ENCODE peak calls at places on chromosome 22, in nine cellular contexts. B is GM23338, C is HL-60, P is ovary, I is BJ, H is tibial artery, A is AG10803, F is uterus, D is fibroblast of lung. G is an unnamed sample.

GRCh38 chr22:18078329-18079041 is 695 bp downstream of the PEX26 start:
- DNase-seq in B (peak), C (peak), P (no peak), I (no peak), H (no peak), A (peak), F (no peak), D (peak), G (no peak)

GRCh38 chr22:27993774-27994350 is 74.8 kb upstream of the PITPNB start:
- DNase-seq in B (no peak), C (no peak), P (no peak), I (no peak), H (peak), A (no peak), F (peak), D (no peak), G (no peak)

GRCh38 chr22:26894766-26895485 is 237.5 kb downstream of the MIAT start:
- DNase-seq in B (no peak), C (no peak), P (no peak), I (peak), H (no peak), A (peak), F (no peak), D (peak), G (peak)

GRCh38 chr22:45335021-45335818 is 25.5 kb downstream of the FAM118A start:
- DNase-seq in B (peak), C (no peak), P (no peak), I (no peak), H (no peak), A (peak), F (no peak), D (no peak), G (no peak)

GRCh38 chr22:17434856-17435255 is 65.6 kb downstream of the CECR2 start:
- DNase-seq in B (peak), C (no peak), P (no peak), I (no peak), H (no peak), A (no peak), F (no peak), D (peak), G (no peak)

GRCh38 chr22:37310075-37310606 is 27.8 kb downstream of the CYTH4 start:
- DNase-seq in B (no peak), C (no peak), P (no peak), I (no peak), H (no peak), A (no peak), F (no peak), D (no peak), G (no peak)

GRCh38 chr22:45438364-45438763 is 24.9 kb downstream of the RIBC2 start:
- DNase-seq in B (no peak), C (no peak), P (no peak), I (no peak), H (no peak), A (no peak), F (no peak), D (no peak), G (no peak)

GRCh38 chr22:44200451-44200850 is 19.7 kb downstream of the PARVG start:
- DNase-seq in B (no peak), C (no peak), P (no peak), I (no peak), H (no peak), A (no peak), F (no peak), D (no peak), G (no peak)

GRCh38 chr22:25363474-25363873 is 144.0 kb downstream of the CRYBB2 start:
- DNase-seq in B (no peak), C (no peak), P (no peak), I (no peak), H (peak), A (no peak), F (no peak), D (no peak), G (no peak)

GRCh38 chr22:20154602-20155183 is 3.8 kb upstream of the CCDC188 start:
- DNase-seq in B (peak), C (no peak), P (no peak), I (no peak), H (no peak), A (no peak), F (no peak), D (no peak), G (no peak)

GRCh38 chr22:17266261-17266971 is 47.2 kb upstream of the ADA2 start:
- DNase-seq in B (peak), C (no peak), P (no peak), I (no peak), H (no peak), A (no peak), F (no peak), D (no peak), G (no peak)

GRCh38 chr22:38772624-38772873 is 16.8 kb upstream of the SUN2 start:
- DNase-seq in B (no peak), C (no peak), P (no peak), I (no peak), H (no peak), A (no peak), F (no peak), D (no peak), G (no peak)

GRCh38 chr22:40107756-40108437 is 69.8 kb upstream of the TNRC6B start:
- DNase-seq in B (no peak), C (no peak), P (no peak), I (peak), H (no peak), A (peak), F (peak), D (no peak), G (peak)
- H3K4me3 ChIP-seq in B (no peak), C (no peak), P (peak), I (peak), H (peak), A (peak), F (peak), D (peak), G (peak)

GRCh38 chr22:33758125-33758483 is 162.2 kb downstream of the LARGE1 start:
- DNase-seq in B (no peak), C (no peak), P (no peak), I (no peak), H (no peak), A (no peak), F (no peak), D (no peak), G (no peak)

GRCh38 chr22:33758961-33759360 is 161.3 kb downstream of the LARGE1 start:
- DNase-seq in B (no peak), C (no peak), P (no peak), I (no peak), H (no peak), A (no peak), F (no peak), D (no peak), G (no peak)

GRCh38 chr22:33757041-33757440 is 163.2 kb downstream of the LARGE1 start:
- DNase-seq in B (no peak), C (no peak), P (no peak), I (no peak), H (no peak), A (no peak), F (no peak), D (no peak), G (no peak)

GRCh38 chr22:33757443-33758124 is 162.7 kb downstream of the LARGE1 start:
- DNase-seq in B (peak), C (no peak), P (peak), I (no peak), H (no peak), A (no peak), F (peak), D (no peak), G (no peak)

DNA sequence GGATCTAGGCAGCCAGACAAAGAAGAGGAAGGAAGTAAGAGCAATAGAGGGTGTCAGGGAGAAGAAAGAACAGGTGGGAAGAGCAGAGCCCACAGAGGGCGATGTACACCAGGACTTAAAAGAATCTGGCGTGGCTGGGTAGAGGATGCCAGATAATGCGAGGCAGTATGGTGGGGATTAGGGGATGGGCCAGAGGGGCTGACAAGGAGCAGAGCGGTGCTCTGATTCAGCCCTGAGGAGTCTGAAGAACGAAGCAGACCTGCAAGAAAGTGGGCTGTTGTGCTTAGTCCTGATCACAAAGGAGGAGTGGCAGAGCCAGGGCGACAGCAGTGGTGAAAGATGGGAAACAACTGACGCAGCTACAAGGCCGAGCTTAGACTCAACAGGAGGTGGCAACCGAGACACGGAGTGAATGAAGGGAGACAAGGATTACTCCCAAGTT is 163.7 kb downstream of the LARGE1 start:
- DNase-seq in B (peak), C (no peak), P (no peak), I (no peak), H (no peak), A (no peak), F (no peak), D (no peak), G (no peak)
- TF ChIP-seq CTCF in B (peak), C (no peak), P (no peak), I (no peak), H (no peak), A (peak), F (no peak), D (no peak), G (no peak)

GRCh38 chr22:41831383-41831782 is 1.5 kb upstream of the SREBF2 start:
- DNase-seq in B (no peak), C (peak), P (no peak), I (no peak), H (no peak), A (peak), F (no peak), D (peak), G (no peak)
- H3K4me3 ChIP-seq in B (no peak), C (no peak), P (no peak), I (no peak), H (no peak), A (no peak), F (no peak), D (no peak), G (no peak)

GRCh38 chr22:42396621-42397331 is 35.4 kb downstream of the NFAM1 start:
- DNase-seq in B (peak), C (peak), P (no peak), I (no peak), H (peak), A (no peak), F (no peak), D (no peak), G (no peak)
- TF ChIP-seq CTCF in B (peak), C (no peak), P (no peak), I (no peak), H (no peak), A (no peak), F (no peak), D (no peak), G (no peak)

DNA sequence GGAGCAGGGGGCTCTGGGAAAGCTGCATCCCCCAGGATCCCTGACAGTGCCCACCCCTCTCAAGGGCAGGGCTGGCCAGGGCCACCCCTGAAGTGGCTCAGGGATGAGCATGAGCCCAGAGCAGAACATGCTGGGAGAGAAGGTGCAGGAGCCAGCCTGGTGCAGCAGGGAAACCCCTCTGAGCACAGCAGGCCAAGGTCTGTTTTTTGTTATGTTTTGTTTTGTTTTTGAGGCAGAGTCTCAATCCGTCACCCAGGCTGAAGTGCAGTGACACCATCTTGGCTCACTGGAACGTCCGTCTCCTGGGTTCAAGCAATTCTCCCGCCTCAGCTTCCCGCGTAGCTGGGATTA is 792 bp upstream of the SBF1 start:
- DNase-seq in B (no peak), C (no peak), P (no peak), I (no peak), H (no peak), A (no peak), F (no peak), D (no peak), G (no peak)
- H3K4me3 ChIP-seq in B (peak), C (no peak), P (no peak), I (no peak), H (peak), A (no peak), F (no peak), D (no peak), G (peak)